ENCODE peak calls at places on chromosome 22, in seven cellular contexts. Q is amygdala; O is coronary artery; H is ELR; P is stimulated activated CD4-positive, alpha-beta T cell treated with anti-CD3 and anti-CD28 coated beads, Interleukin-12 subunit alpha, Interleukin-12 subunit beta, amount 100 ng/mL, for 4 hours; U is AG08395; T is HT1080. M is an unnamed sample.

GRCh38 chr22:27213291-27213690 is 555.9 kb downstream of the MIAT start:
- DNase-seq in P (no peak), Q (no peak), T (no peak), U (no peak), O (peak; percentile 68), H (no peak), M (no peak)

GRCh38 chr22:26970809-26971394 is 313.5 kb downstream of the MIAT start:
- DNase-seq in H (no peak), P (no peak), T (no peak), Q (no peak), O (no peak), U (no peak), M (no peak)

GRCh38 chr22:42300286-42301071 is 30.0 kb upstream of the TCF20 start:
- DNase-seq in T (no peak), O (no peak), Q (no peak), P (no peak), U (no peak), H (no peak), M (peak; percentile 14)

GRCh38 chr22:25172153-25172552 is 27.5 kb upstream of the CRYBB3 start:
- DNase-seq in T (peak; percentile 24), H (peak; percentile 10), O (no peak), U (no peak), P (peak; percentile 16), Q (no peak), M (no peak)

GRCh38 chr22:23835773-23836144 is 3.0 kb downstream of the DERL3 start:
- DNase-seq in O (no peak), T (no peak), H (no peak), U (no peak), P (no peak), Q (no peak), M (no peak)

GRCh38 chr22:25395468-25395867 is 169.0 kb upstream of the GRK3 start:
- DNase-seq in U (no peak), O (no peak), P (no peak), T (no peak), Q (no peak), H (no peak), M (no peak)

GRCh38 chr22:43467571-43467970 is 55.8 kb downstream of the MPPED1 start:
- DNase-seq in O (no peak), U (no peak), T (no peak), P (no peak), Q (no peak), H (no peak), M (no peak)

GRCh38 chr22:46619830-46620501 is at the start of gene GRAMD4:
- DNase-seq in P (no peak), O (no peak), U (no peak), Q (no peak), T (peak; percentile 17), H (no peak), M (no peak)

GRCh38 chr22:23057331-23057730 is 13.0 kb upstream of the GNAZ start:
- DNase-seq in Q (no peak), U (no peak), P (no peak), O (no peak), T (no peak), H (no peak), M (no peak)

GRCh38 chr22:41873391-41873790 is 40.5 kb downstream of the SREBF2 start:
- DNase-seq in O (no peak), T (no peak), Q (no peak), U (no peak), P (no peak), H (no peak), M (no peak)

GRCh38 chr22:45626198-45626651 is 45.4 kb upstream of the ATXN10 start:
- DNase-seq in H (no peak), Q (no peak), T (no peak), O (no peak), U (no peak), P (no peak), M (no peak)

GRCh38 chr22:22943521-22944267 is 56.1 kb downstream of the IGLL5 start:
- DNase-seq in H (no peak), T (no peak), O (peak; percentile 47), P (no peak), U (no peak), Q (no peak), M (no peak)

GRCh38 chr22:45227645-45228400 is 12.9 kb downstream of the KIAA0930 start:
- DNase-seq in H (no peak), T (no peak), U (no peak), O (peak; percentile 71), P (no peak), Q (peak; percentile 57), M (no peak)

GRCh38 chr22:36678477-36678876 is 25.1 kb downstream of the CACNG2 start:
- DNase-seq in P (no peak), T (no peak), O (no peak), H (no peak), Q (no peak), U (no peak), M (no peak)

GRCh38 chr22:35230839-35231584 is 26.3 kb upstream of the HMGXB4 start:
- DNase-seq in H (peak; percentile 37), O (no peak), P (no peak), T (peak; percentile 81), U (no peak), Q (no peak), M (no peak)

GRCh38 chr22:23112472-23113012 is 29.2 kb downstream of the RSPH14 start:
- DNase-seq in H (no peak), U (no peak), P (no peak), O (no peak), T (no peak), Q (no peak), M (no peak)

GRCh38 chr22:37186228-37186996 is 1.6 kb downstream of the C1QTNF6 start:
- DNase-seq in U (peak; percentile 85), H (peak; percentile 85), T (peak; percentile 59), O (no peak), Q (no peak), P (no peak), M (no peak)

GRCh38 chr22:20750461-20751184 is 23.3 kb upstream of the SERPIND1 start:
- DNase-seq in T (peak; percentile 72), O (no peak), Q (peak; percentile 64), H (peak; percentile 85), U (peak; percentile 92), P (peak; percentile 15), M (peak; percentile 64)

GRCh38 chr22:19149047-19149883 is 827 bp downstream of the GSC2 start:
- DNase-seq in H (no peak), P (peak; percentile 21), U (no peak), Q (no peak), T (no peak), O (no peak), M (no peak)

GRCh38 chr22:50626314-50626855 is 1.6 kb downstream of the ARSA start:
- DNase-seq in U (no peak), H (no peak), T (no peak), Q (no peak), O (no peak), P (no peak), M (no peak)

GRCh38 chr22:47154621-47155081 is 392.2 kb downstream of the TBC1D22A start:
- DNase-seq in H (peak; percentile 73), P (no peak), U (peak; percentile 71), O (peak; percentile 79), Q (peak; percentile 79), T (peak; percentile 85), M (no peak)

GRCh38 chr22:37731804-37732471 is 35.1 kb downstream of the TRIOBP start:
- DNase-seq in Q (no peak), O (no peak), T (no peak), P (no peak), H (peak; percentile 36), U (no peak), M (no peak)

GRCh38 chr22:32868928-32869327 is 67.4 kb downstream of the TIMP3 start:
- DNase-seq in H (no peak), P (no peak), O (no peak), Q (no peak), T (no peak), U (no peak), M (no peak)

GRCh38 chr22:17486313-17486712 is 77.0 kb upstream of the SLC25A18 start:
- DNase-seq in H (no peak), U (no peak), P (no peak), O (no peak), T (no peak), Q (no peak), M (no peak)

GRCh38 chr22:39315389-39315788 is 4.0 kb downstream of the RPL3 start:
- DNase-seq in T (no peak), U (no peak), Q (no peak), O (no peak), P (no peak), H (no peak), M (no peak)